ENCODE peak calls at places on chromosome 12, in six cellular contexts. One of them, this sample, is unnamed.
A peak's percentile ranks its signal among the peaks of the same experiment; 100 is the strongest.

GRCh38 chr12:29782821-29783772 is 645 bp downstream of the TMTC1 start:
- DNase-seq in cardiac muscle cell: peak; percentile 69
- DNase-seq in heart right ventricle: peak; percentile 43
- DNase-seq in neural progenitor cell: peak; percentile 77
- DNase-seq in PC-3: peak; percentile 14
- DNase-seq in A549: no peak
- DNase-seq in this sample: no peak

GRCh38 chr12:25694072-25694471 is 141.0 kb upstream of the LMNTD1 start:
- DNase-seq in PC-3: peak; percentile 83
- DNase-seq in cardiac muscle cell: no peak
- DNase-seq in A549: peak; percentile 37
- DNase-seq in heart right ventricle: peak; percentile 15
- DNase-seq in neural progenitor cell: no peak
- DNase-seq in this sample: no peak

GRCh38 chr12:52278931-52279682 is 4.7 kb downstream of the KRT86 start:
- DNase-seq in cardiac muscle cell: peak; percentile 75
- DNase-seq in PC-3: peak; percentile 93
- DNase-seq in neural progenitor cell: peak; percentile 83
- DNase-seq in heart right ventricle: peak; percentile 62
- DNase-seq in A549: peak; percentile 92
- DNase-seq in this sample: no peak

GRCh38 chr12:26434299-26434915 is 239.0 kb downstream of the SSPN start:
- DNase-seq in PC-3: peak; percentile 90
- DNase-seq in A549: peak; percentile 77
- DNase-seq in neural progenitor cell: peak; percentile 71
- DNase-seq in cardiac muscle cell: peak; percentile 72
- DNase-seq in heart right ventricle: no peak
- DNase-seq in this sample: peak; percentile 27

GRCh38 chr12:47832263-47832933 is 12.7 kb upstream of the HDAC7 start:
- DNase-seq in cardiac muscle cell: no peak
- DNase-seq in PC-3: no peak
- DNase-seq in A549: no peak
- DNase-seq in heart right ventricle: no peak
- DNase-seq in neural progenitor cell: no peak
- DNase-seq in this sample: no peak

GRCh38 chr12:113092478-113093408 is 36.2 kb downstream of the DTX1 start:
- DNase-seq in neural progenitor cell: peak; percentile 82
- DNase-seq in heart right ventricle: no peak
- DNase-seq in A549: peak; percentile 44
- DNase-seq in PC-3: peak; percentile 19
- DNase-seq in cardiac muscle cell: peak; percentile 42
- DNase-seq in this sample: no peak

GRCh38 chr12:58087428-58088117 is 146.2 kb downstream of the ATP23 start:
- DNase-seq in A549: no peak
- DNase-seq in cardiac muscle cell: no peak
- DNase-seq in neural progenitor cell: peak; percentile 3
- DNase-seq in PC-3: no peak
- DNase-seq in heart right ventricle: no peak
- DNase-seq in this sample: no peak

GRCh38 chr12:111093428-111094142 is 173.2 kb upstream of the MYL2 start:
- DNase-seq in PC-3: no peak
- DNase-seq in neural progenitor cell: no peak
- DNase-seq in cardiac muscle cell: no peak
- DNase-seq in A549: no peak
- DNase-seq in heart right ventricle: no peak
- DNase-seq in this sample: no peak

GRCh38 chr12:132277374-132277801 is 52.0 kb downstream of the GALNT9 start:
- DNase-seq in PC-3: no peak
- DNase-seq in neural progenitor cell: no peak
- DNase-seq in A549: no peak
- DNase-seq in cardiac muscle cell: no peak
- DNase-seq in heart right ventricle: no peak
- DNase-seq in this sample: no peak

GRCh38 chr12:132921685-132922084 is 34.3 kb upstream of the CHFR start:
- DNase-seq in heart right ventricle: no peak
- DNase-seq in neural progenitor cell: no peak
- DNase-seq in PC-3: no peak
- DNase-seq in cardiac muscle cell: no peak
- DNase-seq in A549: no peak
- DNase-seq in this sample: no peak

GRCh38 chr12:15700595-15700994 is 88.6 kb downstream of the EPS8 start:
- DNase-seq in A549: peak; percentile 72
- DNase-seq in cardiac muscle cell: no peak
- DNase-seq in neural progenitor cell: no peak
- DNase-seq in heart right ventricle: peak; percentile 25
- DNase-seq in PC-3: peak; percentile 79
- DNase-seq in this sample: peak; percentile 73

GRCh38 chr12:98823012-98823411 is 177.9 kb downstream of the APAF1 start:
- DNase-seq in neural progenitor cell: no peak
- DNase-seq in PC-3: no peak
- DNase-seq in cardiac muscle cell: no peak
- DNase-seq in A549: no peak
- DNase-seq in heart right ventricle: no peak
- DNase-seq in this sample: no peak

GRCh38 chr12:75444444-75445136 is 36.0 kb upstream of the GLIPR1 start:
- DNase-seq in heart right ventricle: no peak
- DNase-seq in PC-3: peak; percentile 75
- DNase-seq in cardiac muscle cell: peak; percentile 6
- DNase-seq in A549: peak; percentile 39
- DNase-seq in neural progenitor cell: no peak
- DNase-seq in this sample: no peak

GRCh38 chr12:8037046-8037663 is 4.6 kb downstream of the FOXJ2 start:
- DNase-seq in PC-3: no peak
- DNase-seq in A549: no peak
- DNase-seq in neural progenitor cell: no peak
- DNase-seq in cardiac muscle cell: peak; percentile 14
- DNase-seq in heart right ventricle: no peak
- DNase-seq in this sample: no peak
- H3K4me3 ChIP-seq in PC-3: no peak overlapping the region
- H3K4me3 ChIP-seq in A549: no peak overlapping the region
- H3K4me3 ChIP-seq in neural progenitor cell: no peak overlapping the region
- H3K4me3 ChIP-seq in cardiac muscle cell: no peak overlapping the region
- H3K4me3 ChIP-seq in heart right ventricle: no peak overlapping the region
- H3K4me3 ChIP-seq in this sample: no peak overlapping the region

GRCh38 chr12:11577658-11578260 is 71.7 kb upstream of the ETV6 start:
- DNase-seq in cardiac muscle cell: no peak
- DNase-seq in A549: no peak
- DNase-seq in neural progenitor cell: no peak
- DNase-seq in PC-3: peak; percentile 64
- DNase-seq in heart right ventricle: no peak
- DNase-seq in this sample: no peak
- TF ChIP-seq CTCF in cardiac muscle cell: no peak
- TF ChIP-seq CTCF in A549: no peak
- TF ChIP-seq CTCF in neural progenitor cell: no peak
- TF ChIP-seq CTCF in PC-3: no peak
- TF ChIP-seq CTCF in heart right ventricle: no peak
- TF ChIP-seq CTCF in this sample: no peak

DNA sequence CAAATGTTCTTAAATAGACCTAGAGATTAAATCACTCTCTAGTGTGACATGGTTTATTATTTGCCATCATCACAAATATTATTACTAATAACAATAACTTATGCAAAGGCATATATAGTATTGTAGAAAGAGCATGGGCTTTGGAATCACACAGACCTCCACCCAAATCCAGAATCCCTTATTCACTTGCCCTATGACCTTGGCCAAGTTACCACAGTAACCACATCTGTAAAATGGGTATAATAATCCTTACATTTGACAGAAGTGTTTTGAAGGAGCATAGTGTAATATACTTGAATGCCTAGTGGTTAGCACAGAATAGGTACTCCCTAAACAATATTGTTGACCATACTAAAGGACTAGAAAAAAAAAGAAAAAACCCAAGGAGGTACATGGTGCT is 59.2 kb downstream of the CIT start:
- DNase-seq in cardiac muscle cell: no peak
- DNase-seq in A549: no peak
- DNase-seq in heart right ventricle: no peak
- DNase-seq in neural progenitor cell: no peak
- DNase-seq in PC-3: no peak
- DNase-seq in this sample: no peak
- H3K4me3 ChIP-seq in cardiac muscle cell: no peak overlapping the region
- H3K4me3 ChIP-seq in A549: no peak overlapping the region
- H3K4me3 ChIP-seq in heart right ventricle: no peak overlapping the region
- H3K4me3 ChIP-seq in neural progenitor cell: no peak overlapping the region
- H3K4me3 ChIP-seq in PC-3: no peak overlapping the region
- H3K4me3 ChIP-seq in this sample: no peak overlapping the region

GRCh38 chr12:9625019-9625418 is 17.3 kb upstream of the KLRB1 start:
- DNase-seq in cardiac muscle cell: no peak
- DNase-seq in PC-3: no peak
- DNase-seq in neural progenitor cell: no peak
- DNase-seq in heart right ventricle: no peak
- DNase-seq in A549: no peak
- DNase-seq in this sample: no peak

GRCh38 chr12:9615420-9616135 is 7.9 kb upstream of the KLRB1 start:
- DNase-seq in A549: no peak
- DNase-seq in PC-3: no peak
- DNase-seq in cardiac muscle cell: no peak
- DNase-seq in neural progenitor cell: no peak
- DNase-seq in heart right ventricle: no peak
- DNase-seq in this sample: no peak

GRCh38 chr12:9617124-9617523 is 9.4 kb upstream of the KLRB1 start:
- DNase-seq in PC-3: no peak
- DNase-seq in heart right ventricle: no peak
- DNase-seq in cardiac muscle cell: no peak
- DNase-seq in neural progenitor cell: no peak
- DNase-seq in A549: no peak
- DNase-seq in this sample: no peak

GRCh38 chr12:9619411-9620179 is 11.9 kb upstream of the KLRB1 start:
- DNase-seq in PC-3: no peak
- DNase-seq in heart right ventricle: no peak
- DNase-seq in cardiac muscle cell: no peak
- DNase-seq in neural progenitor cell: no peak
- DNase-seq in A549: no peak
- DNase-seq in this sample: no peak
- TF ChIP-seq CTCF in PC-3: peak; percentile 14
- TF ChIP-seq CTCF in heart right ventricle: no peak
- TF ChIP-seq CTCF in cardiac muscle cell: no peak
- TF ChIP-seq CTCF in neural progenitor cell: no peak
- TF ChIP-seq CTCF in A549: no peak
- TF ChIP-seq CTCF in this sample: peak; percentile 22

GRCh38 chr12:108690191-108690518 is 41.2 kb downstream of the CORO1C start:
- DNase-seq in A549: no peak
- DNase-seq in cardiac muscle cell: no peak
- DNase-seq in heart right ventricle: no peak
- DNase-seq in neural progenitor cell: no peak
- DNase-seq in PC-3: no peak
- DNase-seq in this sample: no peak
- H3K4me3 ChIP-seq in A549: no peak overlapping the region
- H3K4me3 ChIP-seq in cardiac muscle cell: no peak overlapping the region
- H3K4me3 ChIP-seq in heart right ventricle: peak overlapping the region; percentile 8
- H3K4me3 ChIP-seq in neural progenitor cell: no peak overlapping the region
- H3K4me3 ChIP-seq in PC-3: no peak overlapping the region
- H3K4me3 ChIP-seq in this sample: no peak overlapping the region

GRCh38 chr12:130263025-130263424 is 74.7 kb upstream of the PIWIL1 start:
- DNase-seq in A549: no peak
- DNase-seq in cardiac muscle cell: no peak
- DNase-seq in PC-3: no peak
- DNase-seq in neural progenitor cell: no peak
- DNase-seq in heart right ventricle: no peak
- DNase-seq in this sample: no peak

GRCh38 chr12:130263996-130264395 is 73.7 kb upstream of the PIWIL1 start:
- DNase-seq in PC-3: no peak
- DNase-seq in A549: no peak
- DNase-seq in cardiac muscle cell: no peak
- DNase-seq in neural progenitor cell: no peak
- DNase-seq in heart right ventricle: no peak
- DNase-seq in this sample: no peak

GRCh38 chr12:130266751-130267150 is 70.9 kb upstream of the PIWIL1 start:
- DNase-seq in PC-3: no peak
- DNase-seq in cardiac muscle cell: peak; percentile 15
- DNase-seq in heart right ventricle: no peak
- DNase-seq in A549: peak; percentile 14
- DNase-seq in neural progenitor cell: peak; percentile 73
- DNase-seq in this sample: no peak
- TF ChIP-seq CTCF in PC-3: no peak
- TF ChIP-seq CTCF in cardiac muscle cell: no peak
- TF ChIP-seq CTCF in heart right ventricle: no peak
- TF ChIP-seq CTCF in A549: no peak
- TF ChIP-seq CTCF in neural progenitor cell: peak; percentile 51
- TF ChIP-seq CTCF in this sample: no peak

GRCh38 chr12:124324803-124325705 is 30.2 kb downstream of the RFLNA start:
- DNase-seq in neural progenitor cell: no peak
- DNase-seq in heart right ventricle: no peak
- DNase-seq in cardiac muscle cell: no peak
- DNase-seq in A549: no peak
- DNase-seq in PC-3: no peak
- DNase-seq in this sample: no peak

GRCh38 chr12:124322271-124322998 is 27.5 kb downstream of the RFLNA start:
- DNase-seq in cardiac muscle cell: no peak
- DNase-seq in PC-3: peak; percentile 28
- DNase-seq in heart right ventricle: no peak
- DNase-seq in neural progenitor cell: no peak
- DNase-seq in A549: peak; percentile 46
- DNase-seq in this sample: no peak

GRCh38 chr12:124321556-124322270 is 26.8 kb downstream of the RFLNA start:
- DNase-seq in PC-3: no peak
- DNase-seq in neural progenitor cell: no peak
- DNase-seq in A549: peak; percentile 32
- DNase-seq in cardiac muscle cell: no peak
- DNase-seq in heart right ventricle: no peak
- DNase-seq in this sample: no peak

GRCh38 chr12:124326104-124326503 is 31.2 kb downstream of the RFLNA start:
- DNase-seq in neural progenitor cell: no peak
- DNase-seq in heart right ventricle: no peak
- DNase-seq in A549: no peak
- DNase-seq in cardiac muscle cell: no peak
- DNase-seq in PC-3: no peak
- DNase-seq in this sample: no peak

GRCh38 chr12:124323771-124324530 is 29.1 kb downstream of the RFLNA start:
- DNase-seq in heart right ventricle: no peak
- DNase-seq in A549: peak; percentile 52
- DNase-seq in PC-3: peak; percentile 38
- DNase-seq in neural progenitor cell: no peak
- DNase-seq in cardiac muscle cell: no peak
- DNase-seq in this sample: no peak
- H3K4me3 ChIP-seq in heart right ventricle: no peak overlapping the region
- H3K4me3 ChIP-seq in A549: no peak overlapping the region
- H3K4me3 ChIP-seq in PC-3: no peak overlapping the region
- H3K4me3 ChIP-seq in neural progenitor cell: no peak overlapping the region
- H3K4me3 ChIP-seq in cardiac muscle cell: no peak overlapping the region
- H3K4me3 ChIP-seq in this sample: no peak overlapping the region

DNA sequence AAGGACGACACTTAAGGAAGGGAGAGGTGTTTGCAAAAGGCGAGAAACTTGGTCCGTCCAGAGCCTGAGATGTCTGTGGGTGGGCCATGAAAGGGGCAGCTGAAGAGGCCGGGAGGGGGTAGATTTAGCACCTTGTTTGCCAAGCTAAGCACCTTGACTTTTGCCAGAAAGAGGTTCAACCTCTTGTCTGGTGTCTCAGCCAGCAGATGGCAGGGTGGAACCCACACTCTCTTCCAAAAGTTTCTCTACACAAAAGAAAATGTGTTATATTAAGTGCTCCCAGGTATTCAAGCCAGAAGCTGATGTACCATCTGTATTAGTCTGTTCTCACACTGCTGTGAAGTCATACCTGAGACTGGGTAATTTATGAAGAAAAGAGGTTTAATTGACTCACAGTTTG is 69.9 kb downstream of the SUDS3 start:
- DNase-seq in PC-3: no peak
- DNase-seq in heart right ventricle: no peak
- DNase-seq in neural progenitor cell: no peak
- DNase-seq in A549: no peak
- DNase-seq in cardiac muscle cell: no peak
- DNase-seq in this sample: no peak
- TF ChIP-seq CTCF in PC-3: peak; percentile 33
- TF ChIP-seq CTCF in heart right ventricle: no peak
- TF ChIP-seq CTCF in neural progenitor cell: peak; percentile 10
- TF ChIP-seq CTCF in A549: no peak
- TF ChIP-seq CTCF in cardiac muscle cell: no peak
- TF ChIP-seq CTCF in this sample: peak; percentile 24

This sample was measured in epithelial cell of proximal tubule.